ENCODE peak calls at places on chromosomes 1 and 21, in four cellular contexts. A is fibroblast of lung, L is breast epithelium, E is psoas muscle. D is an unnamed sample.

GRCh38 chr1:143735764-143736461 is 235.9 kb downstream of the FAM72C start:
- DNase-seq in A (no peak), L (peak; percentile 15), E (no peak), D (peak; percentile 0)

GRCh38 chr1:222629921-222630535 is 12.1 kb downstream of the MIA3 start:
- DNase-seq in A (no peak), L (no peak), E (no peak), D (peak; percentile 70)

GRCh38 chr1:42852608-42852980 is 6.2 kb downstream of the ZNF691 start:
- DNase-seq in A (no peak), L (no peak), E (no peak), D (no peak)

GRCh38 chr1:185670187-185670627 is 64.0 kb upstream of the HMCN1 start:
- DNase-seq in A (peak; percentile 54), L (no peak), E (no peak), D (peak; percentile 62)

GRCh38 chr1:208146650-208147049 is 97.5 kb downstream of the PLXNA2 start:
- DNase-seq in A (no peak), L (no peak), E (no peak), D (no peak)

GRCh38 chr1:29330856-29331255 is 94.5 kb downstream of the PTPRU start:
- DNase-seq in A (no peak), L (no peak), E (no peak), D (no peak)

GRCh38 chr1:53129891-53130597 is 12.4 kb downstream of the SLC1A7 start:
- DNase-seq in A (no peak), L (no peak), E (peak; percentile 23), D (no peak)

GRCh38 chr21:14989359-14989758 is 75.4 kb downstream of the NRIP1 start:
- DNase-seq in A (peak; percentile 70), L (no peak), E (no peak), D (no peak)

GRCh38 chr21:39180429-39181019 is 2.7 kb downstream of the PSMG1 start:
- DNase-seq in A (no peak), L (no peak), E (no peak), D (no peak)

GRCh38 chr1:91731815-91732214 is 154.1 kb downstream of the TGFBR3 start:
- DNase-seq in A (no peak), L (peak; percentile 50), E (no peak), D (no peak)

GRCh38 chr1:216851073-216851472 is 127.8 kb upstream of the ESRRG start:
- DNase-seq in A (no peak), L (no peak), E (no peak), D (no peak)

GRCh38 chr1:69991644-69992043 is 213.7 kb downstream of the LRRC40 start:
- DNase-seq in A (no peak), L (no peak), E (no peak), D (peak; percentile 34)

GRCh38 chr1:39272791-39273071 is 68.2 kb downstream of the MACF1 start:
- DNase-seq in A (no peak), L (no peak), E (no peak), D (no peak)

GRCh38 chr1:206114692-206115430 is 2.3 kb downstream of the AVPR1B start:
- DNase-seq in A (no peak), L (no peak), E (no peak), D (no peak)

GRCh38 chr1:30058966-30059365 is 664.4 kb downstream of the MATN1 start:
- DNase-seq in A (peak; percentile 83), L (no peak), E (no peak), D (peak; percentile 86)

GRCh38 chr1:96376846-96377245 is 344.7 kb upstream of the PTBP2 start:
- DNase-seq in A (no peak), L (no peak), E (no peak), D (no peak)

GRCh38 chr1:212595787-212596714 is 12.5 kb upstream of the ATF3 start:
- DNase-seq in A (peak; percentile 92), L (peak; percentile 59), E (no peak), D (peak; percentile 95)

GRCh38 chr1:193589597-193590040 is 403.2 kb upstream of the B3GALT2 start:
- DNase-seq in A (peak; percentile 90), L (no peak), E (no peak), D (no peak)

GRCh38 chr1:176206006-176206960 is 803 bp downstream of the COP1 start:
- DNase-seq in A (peak; percentile 28), L (peak; percentile 18), E (peak; percentile 54), D (peak; percentile 33)

GRCh38 chr1:5992814-5993552 is 758 bp upstream of the NPHP4 start:
- DNase-seq in A (no peak), L (no peak), E (peak; percentile 57), D (no peak)

GRCh38 chr21:34592120-34592561 is 22.8 kb downstream of the RCAN1 start:
- DNase-seq in A (peak; percentile 69), L (no peak), E (no peak), D (peak; percentile 9)

GRCh38 chr1:65687435-65688214 is 105.1 kb upstream of the PDE4B start:
- DNase-seq in A (peak; percentile 75), L (peak; percentile 56), E (peak; percentile 89), D (peak; percentile 64)

GRCh38 chr1:1058921-1059493 is 15.1 kb downstream of the RNF223 start:
- DNase-seq in A (no peak), L (no peak), E (no peak), D (no peak)

GRCh38 chr1:151157067-151157531 is 650 bp downstream of the TNFAIP8L2 start:
- DNase-seq in A (no peak), L (no peak), E (no peak), D (no peak)

GRCh38 chr21:46633561-46633960 is 1.9 kb upstream of the PRMT2 start:
- DNase-seq in A (no peak), L (no peak), E (no peak), D (no peak)

GRCh38 chr1:196607940-196608339 is 300 bp downstream of the KCNT2 start:
- DNase-seq in A (peak; percentile 15), L (no peak), E (no peak), D (peak; percentile 2)

GRCh38 chr1:154712166-154712838 is 104.3 kb upstream of the ADAR start:
- DNase-seq in A (no peak), L (no peak), E (no peak), D (no peak)

GRCh38 chr21:26715116-26715515 is 130.1 kb downstream of the ADAMTS1 start:
- DNase-seq in A (no peak), L (no peak), E (no peak), D (no peak)

GRCh38 chr1:221712776-221713431 is 29.0 kb downstream of the DUSP10 start:
- DNase-seq in A (no peak), L (peak; percentile 28), E (no peak), D (no peak)

GRCh38 chr1:226677121-226678020 is 61.7 kb downstream of the ITPKB start:
- DNase-seq in A (peak; percentile 67), L (peak; percentile 95), E (peak; percentile 93), D (peak; percentile 43)

GRCh38 chr1:201614262-201615015 is 75.5 kb downstream of the NAV1 start:
- DNase-seq in A (peak; percentile 54), L (no peak), E (peak; percentile 66), D (no peak)

DNA sequence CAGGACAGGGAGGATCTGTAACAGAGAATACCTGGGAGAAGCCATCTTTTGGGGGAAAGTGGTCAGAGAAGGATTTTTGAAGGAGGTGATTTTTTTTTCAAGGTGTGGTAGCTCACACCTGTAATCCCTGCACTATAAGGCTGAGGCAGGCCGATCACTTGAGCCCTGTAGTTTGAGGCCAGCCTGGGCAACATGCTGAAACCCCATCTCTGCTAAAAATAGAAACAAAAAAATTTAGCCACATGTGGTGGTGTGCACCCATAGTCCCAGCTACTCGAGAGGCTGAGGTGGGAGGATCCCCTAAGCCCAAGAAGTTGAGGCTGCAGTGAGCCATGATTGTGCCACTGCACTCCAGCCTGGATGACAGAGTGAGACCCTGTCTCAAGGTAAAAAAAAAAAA is 67.4 kb upstream of the ARTN start:
- DNase-seq in A (no peak), L (no peak), E (no peak), D (no peak)
- H3K4me3 ChIP-seq in A (no peak overlapping the region), L (no peak overlapping the region), E (no peak overlapping the region), D (no peak overlapping the region)

GRCh38 chr1:108557311-108557710 is 2.6 kb upstream of the EEIG2 start:
- DNase-seq in A (no peak), L (no peak), E (no peak), D (no peak)

GRCh38 chr1:108561145-108561458 is 1.2 kb downstream of the EEIG2 start:
- DNase-seq in A (no peak), L (no peak), E (no peak), D (no peak)

GRCh38 chr1:108560430-108561144 is 687 bp downstream of the EEIG2 start:
- DNase-seq in A (peak; percentile 42), L (no peak), E (peak; percentile 56), D (peak; percentile 59)

GRCh38 chr1:108560143-108560429 is 186 bp downstream of the EEIG2 start:
- DNase-seq in A (no peak), L (no peak), E (no peak), D (no peak)

DNA sequence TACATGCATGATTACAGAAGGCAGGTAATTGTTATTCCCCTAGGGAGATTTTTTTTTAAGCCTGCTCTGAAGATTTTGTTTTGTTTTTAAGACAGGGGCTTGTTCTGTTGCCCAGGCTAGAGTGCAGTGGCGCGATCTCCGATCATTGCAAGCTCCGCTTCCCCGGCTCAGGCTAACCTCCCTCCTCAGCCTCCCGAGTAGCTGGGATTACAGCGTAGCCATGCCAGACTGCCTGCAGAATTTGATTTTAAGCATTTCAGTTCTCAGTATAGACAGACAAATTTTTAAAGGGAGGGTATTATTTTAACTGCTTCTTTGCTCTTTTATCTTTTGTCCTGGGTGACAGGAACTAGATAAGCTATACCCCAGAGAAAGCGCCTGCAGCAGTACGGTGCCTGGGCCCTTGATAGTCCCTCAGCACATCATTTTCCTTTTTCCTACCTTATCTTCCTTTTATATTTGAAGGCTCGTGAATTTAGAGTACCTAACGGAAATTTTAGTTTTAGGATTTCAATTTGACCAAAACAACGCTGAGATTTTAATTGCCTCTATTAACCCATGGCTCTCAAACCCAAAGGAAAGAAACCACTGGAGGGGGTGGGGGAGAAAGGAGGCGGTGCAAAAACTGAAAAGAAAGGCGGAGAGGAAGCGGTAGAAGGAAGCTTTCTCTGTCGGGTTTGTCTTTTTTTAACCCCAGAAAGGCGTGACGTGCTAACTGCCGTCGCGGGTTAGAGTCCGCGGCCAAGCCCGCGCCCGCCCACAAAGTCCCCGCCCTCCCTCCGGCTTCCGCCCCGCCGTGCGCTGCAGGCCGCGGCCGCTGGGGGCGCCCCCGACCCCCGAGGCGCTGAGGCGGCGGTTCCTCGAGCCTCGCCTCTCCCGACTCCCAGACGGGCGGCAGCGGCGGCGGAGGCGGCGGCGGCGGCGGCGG is at the start of gene EEIG2:
- DNase-seq in A (peak; percentile 87), L (peak; percentile 61), E (peak; percentile 89), D (peak; percentile 83)
- H3K27ac ChIP-seq in A (peak within 1 kb of the TSS; percentile 53), L (peak within 1 kb of the TSS; percentile 65), E (peak within 1 kb of the TSS; percentile 21), D (peak within 1 kb of the TSS; percentile 18)

DNA sequence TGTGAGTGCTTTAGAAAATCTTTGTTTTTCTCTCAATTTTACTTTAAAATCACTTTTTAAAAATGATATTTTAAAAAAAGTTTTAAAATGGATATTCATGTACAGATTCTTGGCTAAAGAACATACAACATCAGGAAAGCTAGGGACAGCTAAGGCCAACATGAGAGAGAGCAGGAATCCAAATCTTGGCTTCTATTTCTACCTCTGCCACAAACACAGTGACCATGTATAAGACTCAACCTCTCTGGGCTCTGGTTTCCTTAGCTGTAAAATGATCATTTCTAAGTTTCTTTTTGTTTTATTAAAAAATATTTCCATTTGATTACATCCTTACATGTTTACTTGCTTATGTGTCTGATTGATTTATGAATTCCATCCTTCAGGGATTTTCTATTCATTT is 1.2 kb downstream of the VCAM1 start:
- DNase-seq in A (no peak), L (no peak), E (no peak), D (no peak)
- TF ChIP-seq CTCF in A (no peak), L (no peak), E (no peak), D (no peak)

DNA sequence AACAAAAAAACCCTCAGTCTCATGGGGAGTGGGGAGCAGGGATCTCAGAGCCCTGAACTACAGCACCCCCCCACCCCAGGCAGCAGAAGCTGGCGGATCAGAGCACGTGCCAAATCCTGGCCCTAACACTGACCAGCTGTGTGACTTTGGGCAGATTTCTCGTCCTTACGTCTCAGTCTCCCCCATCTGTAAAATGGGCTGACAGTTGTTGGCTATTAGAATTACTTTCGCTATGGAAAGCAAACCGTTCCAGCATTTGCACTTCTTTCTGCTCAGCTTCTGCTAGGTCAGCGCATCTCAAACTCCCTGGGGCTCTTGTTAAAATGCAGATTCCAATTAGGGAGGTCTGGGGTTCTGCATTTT is 15.5 kb downstream of the TNFRSF8 start:
- DNase-seq in A (no peak), L (no peak), E (no peak), D (no peak)
- H3K4me3 ChIP-seq in A (no peak overlapping the region), L (no peak overlapping the region), E (no peak overlapping the region), D (no peak overlapping the region)

D was measured in brain microvascular endothelial cell.